ENCODE peak calls at places on chromosomes 4 and X, in ten cellular contexts. V, Q, R, O, S, Z, W, N, U and C are unnamed samples.

GRCh38 chr4:7043521-7044414 is 596 bp downstream of the TADA2B start:
- DNase-seq in Q (peak), U (peak), R (peak), O (no peak), Z (no peak), S (peak), V (peak), N (peak), W (no peak), C (peak)

GRCh38 chr4:133152330-133152791 is 3.3 kb downstream of the PCDH10 start:
- DNase-seq in N (no peak), Z (no peak), U (no peak), R (no peak), W (no peak), Q (peak), V (peak), O (no peak), S (no peak), C (no peak)

GRCh38 chr4:128334256-128334655 is 46.6 kb upstream of the PGRMC2 start:
- DNase-seq in O (no peak), R (no peak), V (no peak), Z (no peak), U (no peak), S (no peak), W (no peak), Q (no peak), N (no peak), C (no peak)

GRCh38 chrX:42247241-42247640 is 323.9 kb upstream of the CASK start:
- DNase-seq in O (no peak), U (no peak), Z (no peak), V (no peak), S (no peak), N (no peak), Q (no peak), R (peak), W (no peak), C (no peak)

GRCh38 chrX:123121241-123121640 is 62.8 kb upstream of the GRIA3 start:
- DNase-seq in R (no peak), O (no peak), Z (no peak), W (no peak), S (no peak), U (no peak), Q (no peak), V (peak), N (no peak), C (peak)

GRCh38 chrX:152428089-152428488 is 23.0 kb downstream of the GABRA3 start:
- DNase-seq in V (peak), Z (no peak), S (no peak), N (no peak), R (peak), W (no peak), Q (no peak), O (no peak), U (no peak), C (no peak)

GRCh38 chr4:181613210-181613609 is 630.0 kb upstream of the TENM3 start:
- DNase-seq in U (no peak), S (no peak), Z (no peak), W (no peak), N (no peak), V (no peak), Q (no peak), O (no peak), R (no peak), C (no peak)

GRCh38 chr4:143336828-143337599 is at the start of gene GAB1:
- DNase-seq in W (no peak), R (peak), S (peak), U (peak), O (peak), Q (peak), V (peak), Z (peak), N (no peak), C (peak)

GRCh38 chrX:134542485-134542884 is 82.5 kb downstream of the HPRT1 start:
- DNase-seq in N (no peak), Q (peak), O (peak), Z (no peak), S (no peak), R (no peak), U (no peak), V (peak), W (no peak), C (peak)

GRCh38 chr4:6354626-6355025 is 85.0 kb downstream of the WFS1 start:
- DNase-seq in O (no peak), Z (no peak), N (no peak), Q (no peak), W (no peak), V (no peak), S (no peak), U (no peak), R (no peak), C (no peak)

GRCh38 chr4:48237996-48238645 is 31.5 kb downstream of the TEC start:
- DNase-seq in S (no peak), R (no peak), Q (no peak), W (no peak), N (no peak), O (no peak), V (no peak), Z (no peak), U (no peak), C (no peak)

GRCh38 chr4:8192748-8193738 is 6.0 kb upstream of the SH3TC1 start:
- DNase-seq in Q (peak), O (peak), U (peak), Z (no peak), S (peak), V (peak), R (no peak), N (peak), W (no peak), C (peak)

GRCh38 chrX:78614264-78614663 is 44.9 kb downstream of the RTL3 start:
- DNase-seq in U (no peak), O (no peak), N (no peak), V (no peak), Z (no peak), R (no peak), Q (no peak), W (no peak), S (no peak), C (no peak)